ENCODE peak calls at places on chromosomes 12 and 14, in four cellular contexts. S is IMR-90, V is K562, U is H1. F is an unnamed sample.

GRCh38 chr12:62909340-62909739 is 25.6 kb downstream of the PPM1H start:
- DNase-seq in V (no peak), S (no peak), U (no peak), F (no peak)

GRCh38 chr12:34401659-34402227 is 379.4 kb downstream of the ALG10 start:
- DNase-seq in U (no peak), V (peak), S (no peak), F (no peak)

GRCh38 chr12:107248187-107248586 is 154.8 kb upstream of the CRY1 start:
- DNase-seq in S (no peak), V (no peak), U (no peak), F (no peak)

GRCh38 chr14:78202178-78202577 is 32.0 kb downstream of the NRXN3 start:
- DNase-seq in U (no peak), V (no peak), S (no peak), F (no peak)

GRCh38 chr14:92400579-92401444 is 77.8 kb downstream of the SLC24A4 start:
- DNase-seq in V (no peak), S (peak), U (no peak), F (peak)

GRCh38 chr12:70246580-70246979 is 3.3 kb downstream of the CNOT2 start:
- DNase-seq in V (no peak), U (no peak), S (peak), F (no peak)

GRCh38 chr12:48958049-48958388 is 732 bp upstream of the ARF3 start:
- DNase-seq in S (no peak), V (no peak), U (no peak), F (no peak)

GRCh38 chr12:105769486-105769885 is 369.3 kb downstream of the NUAK1 start:
- DNase-seq in U (no peak), V (no peak), S (peak), F (no peak)

GRCh38 chr12:66160704-66161103 is 9.1 kb downstream of the TMBIM4 start:
- DNase-seq in U (no peak), V (no peak), S (no peak), F (no peak)

GRCh38 chr12:13288937-13289643 is 92.6 kb downstream of the EMP1 start:
- DNase-seq in U (no peak), V (no peak), S (no peak), F (no peak)

GRCh38 chr12:15868186-15868585 is 14.0 kb upstream of the STRAP start:
- DNase-seq in S (no peak), U (no peak), V (no peak), F (no peak)

GRCh38 chr12:73106296-73106695 is 834.1 kb downstream of the TRHDE start:
- DNase-seq in U (no peak), V (no peak), S (no peak), F (no peak)

GRCh38 chr12:68001486-68002466 is 12.5 kb downstream of the IFNG-AS1 start:
- DNase-seq in S (peak), U (no peak), V (peak), F (no peak)

GRCh38 chr12:70543444-70543843 is 93.8 kb downstream of the PTPRB start:
- DNase-seq in U (no peak), V (no peak), S (peak), F (no peak)

DNA sequence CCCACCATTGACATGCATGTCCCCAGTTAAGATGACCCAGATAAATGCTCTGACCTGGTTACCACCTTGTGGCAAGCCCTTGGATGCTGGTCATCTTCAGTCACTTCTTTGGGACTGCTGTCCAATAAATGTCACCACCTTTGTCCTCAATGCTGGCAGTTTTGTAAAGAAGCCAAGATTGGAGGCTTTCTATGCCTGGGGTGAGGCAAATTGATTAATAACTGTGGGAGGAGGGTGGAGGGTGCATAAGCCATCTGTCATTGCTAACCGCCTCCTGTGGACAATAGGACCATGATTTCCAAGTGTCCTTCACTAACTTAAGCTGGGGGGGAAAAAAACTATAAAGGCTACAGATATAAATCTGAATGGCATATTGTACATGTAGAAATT is 24.4 kb downstream of the ANKRD13A start:
- DNase-seq in S (no peak), U (no peak), V (no peak), F (no peak)
- TF ChIP-seq CHD1 in S (no peak), U (no peak), V (no peak), F (no peak)

DNA sequence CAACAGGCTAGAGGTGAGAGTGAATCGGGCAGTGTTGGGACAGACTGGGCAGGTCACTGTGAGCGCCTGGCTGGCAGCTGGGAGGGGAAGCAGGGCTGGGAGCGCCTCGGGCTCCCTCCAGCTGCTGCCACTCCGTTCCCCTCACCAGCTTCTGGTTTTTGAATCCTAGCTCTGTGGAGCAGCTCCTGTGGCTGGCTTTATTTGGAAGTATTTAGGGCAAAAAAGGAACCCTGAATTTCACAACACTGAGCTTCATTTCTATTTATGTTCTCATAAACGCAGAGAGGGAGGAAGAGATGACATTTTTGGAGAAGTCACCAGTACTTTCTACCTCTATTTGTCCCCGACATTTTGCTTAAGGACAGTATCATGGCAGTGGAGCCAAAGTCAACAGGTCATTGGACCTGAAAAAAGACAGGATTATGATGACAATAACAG is 63.9 kb upstream of the ACTN1 start:
- DNase-seq in U (no peak), S (no peak), V (no peak), F (no peak)
- H3K4me2 ChIP-seq in U (no peak), S (peak), V (no peak), F (no peak)

DNA sequence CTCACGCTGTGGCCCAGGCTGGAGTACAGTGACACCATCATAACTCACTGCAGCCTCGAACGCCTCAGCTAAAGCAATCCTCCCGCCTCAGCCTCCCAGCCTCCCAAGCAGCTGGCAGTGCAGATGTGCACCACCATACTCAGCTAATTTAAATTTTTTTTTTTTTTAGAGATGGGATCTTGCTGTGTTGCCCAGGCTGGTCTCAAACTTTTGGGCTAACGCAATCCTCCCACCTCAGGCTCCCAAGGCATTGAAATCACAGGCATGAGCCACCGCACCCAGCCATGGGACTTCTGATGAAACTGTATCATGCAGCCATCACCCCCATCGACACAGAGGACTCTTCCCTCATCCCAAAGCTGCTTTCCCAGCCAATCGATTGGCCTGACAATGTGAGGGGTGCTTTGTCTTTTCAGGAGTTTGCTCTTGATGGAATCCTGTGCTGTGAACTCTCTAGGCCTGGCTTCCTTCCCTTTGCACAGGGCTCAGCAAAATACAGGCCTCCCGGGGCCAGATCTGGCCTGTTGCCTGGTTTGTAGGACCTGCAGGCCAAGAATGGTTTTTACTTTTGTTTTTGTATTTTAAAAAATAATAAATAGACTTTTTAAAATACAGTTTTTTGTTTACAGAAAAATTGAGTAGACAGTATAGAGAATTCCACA is 59.6 kb upstream of the NCOR2 start:
- DNase-seq in S (peak), U (no peak), V (no peak), F (no peak)
- TF ChIP-seq CHD1 in S (no peak), U (no peak), V (no peak), F (no peak)

DNA sequence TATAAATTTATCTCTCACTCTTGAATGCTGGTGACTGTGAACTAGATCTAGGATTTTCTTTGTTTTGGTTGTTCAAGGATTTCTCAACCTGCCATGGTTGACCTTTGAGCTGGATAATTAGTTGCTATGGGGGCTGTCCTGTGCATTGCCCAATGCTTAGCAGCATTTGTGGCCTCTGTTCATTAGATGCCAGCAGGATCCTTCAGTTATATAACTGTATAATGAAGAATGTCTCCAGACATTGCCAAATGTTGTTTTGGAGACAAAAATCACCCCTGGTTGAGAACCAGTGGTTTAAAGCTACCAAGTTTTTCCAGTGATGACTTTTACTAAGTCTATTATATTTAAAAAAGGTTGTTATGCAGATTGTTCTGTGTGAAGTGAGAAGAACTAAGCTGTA is 147.9 kb upstream of the STXBP6 start:
- DNase-seq in S (no peak), U (no peak), V (no peak), F (no peak)
- H3K4me2 ChIP-seq in S (no peak), U (no peak), V (no peak), F (no peak)

GRCh38 chr12:64633940-64634337 is 23.6 kb downstream of the RASSF3 start:
- DNase-seq in V (no peak), U (no peak), S (peak), F (no peak)

GRCh38 chr12:64634508-64635092 is 24.3 kb downstream of the RASSF3 start:
- DNase-seq in V (no peak), U (no peak), S (no peak), F (no peak)

GRCh38 chr12:64635356-64635998 is 25.2 kb downstream of the RASSF3 start:
- DNase-seq in U (no peak), S (no peak), V (no peak), F (no peak)

DNA sequence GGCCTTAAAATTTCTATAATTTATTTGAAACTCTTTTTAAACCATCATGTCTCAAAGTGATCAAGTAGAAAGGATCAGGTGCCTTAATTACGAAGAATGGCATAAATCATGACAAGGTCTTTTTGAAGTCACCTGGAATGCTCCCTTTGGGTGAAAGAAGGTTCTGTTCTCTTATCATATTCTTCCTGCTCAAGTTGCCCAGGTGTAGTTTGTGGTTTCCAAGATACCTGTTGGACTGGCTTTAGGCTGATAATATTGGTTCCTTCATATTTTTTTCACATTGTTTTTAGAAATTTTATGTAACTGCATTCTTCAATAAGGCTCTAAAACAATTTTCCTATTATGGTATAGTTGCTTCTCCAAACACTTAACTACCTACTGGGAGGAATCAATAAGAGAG is 29.2 kb downstream of the RASSF3 start:
- DNase-seq in U (no peak), S (no peak), V (no peak), F (no peak)
- TF ChIP-seq CHD1 in U (no peak), S (no peak), V (no peak), F (no peak)

F was measured in GM12878.